ENCODE peak calls at places on chromosomes 1 and 21, in four cellular contexts. R is tibial artery, D is fibroblast of mammary gland, H is foreskin fibroblast. V is an unnamed sample.

GRCh38 chr1:10217748-10218441 is 7.5 kb downstream of the KIF1B start:
- DNase-seq in R (no peak), D (peak), H (no peak), V (no peak)

GRCh38 chr1:203268901-203269653 is 36.2 kb upstream of the BTG2 start:
- DNase-seq in R (no peak), D (peak), H (peak), V (no peak)

GRCh38 chr1:18884727-18885126 is 17.6 kb downstream of the ALDH4A1 start:
- DNase-seq in R (no peak), D (no peak), H (no peak), V (no peak)

GRCh38 chr1:55887103-55887712 is 672.0 kb upstream of the USP24 start:
- DNase-seq in R (no peak), D (no peak), H (no peak), V (no peak)

GRCh38 chr1:5238351-5239123 is 584.1 kb downstream of the AJAP1 start:
- DNase-seq in R (no peak), D (no peak), H (no peak), V (no peak)

GRCh38 chr1:225454733-225455132 is 26.9 kb upstream of the LBR start:
- DNase-seq in R (peak), D (peak), H (peak), V (peak)

GRCh38 chr1:32937061-32937460 is 27.5 kb downstream of the RNF19B start:
- DNase-seq in R (no peak), D (no peak), H (no peak), V (no peak)

GRCh38 chr1:247472035-247472434 is 14.1 kb upstream of the OR2B11 start:
- DNase-seq in R (no peak), D (no peak), H (no peak), V (no peak)

GRCh38 chr21:16159213-16159970 is 429.6 kb downstream of the USP25 start:
- DNase-seq in R (no peak), D (peak), H (peak), V (no peak)

DNA sequence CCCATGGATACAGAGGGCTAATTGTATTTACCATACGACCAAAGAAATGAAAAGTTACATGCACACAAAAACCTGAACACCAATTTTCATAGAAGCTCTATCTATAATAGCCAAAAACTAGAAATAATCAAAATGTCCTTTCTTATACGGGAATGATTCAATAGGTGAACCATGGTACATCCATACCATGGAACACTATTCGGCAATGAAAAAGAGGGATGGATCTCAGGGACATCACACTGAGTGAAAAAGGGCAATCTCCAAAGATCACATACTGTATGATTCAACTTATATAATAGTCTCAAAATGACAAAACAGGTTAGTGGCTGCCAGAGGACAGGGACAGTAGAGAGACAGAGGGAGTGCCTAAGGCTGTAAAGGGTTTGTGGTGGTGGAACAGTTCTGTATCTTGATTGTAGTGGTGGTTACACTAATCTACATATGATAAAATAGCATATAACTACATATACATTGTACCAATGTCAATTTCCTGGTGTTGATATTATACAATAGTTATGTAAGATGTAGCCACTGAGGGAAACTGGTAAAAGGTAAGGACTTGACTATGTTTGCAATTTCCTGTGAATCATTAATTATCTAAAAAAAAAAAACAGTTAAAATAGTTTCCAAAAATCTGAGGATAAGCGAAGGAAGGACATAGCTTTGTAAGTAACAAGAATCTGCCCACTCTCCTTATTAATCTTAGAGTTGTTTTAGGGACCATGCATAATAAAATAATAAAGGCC is 3.7 kb downstream of the RSBN1 start:
- DNase-seq in R (no peak), D (no peak), H (no peak), V (no peak)
- H3K4me3 ChIP-seq in R (no peak), D (no peak), H (no peak), V (no peak)

DNA sequence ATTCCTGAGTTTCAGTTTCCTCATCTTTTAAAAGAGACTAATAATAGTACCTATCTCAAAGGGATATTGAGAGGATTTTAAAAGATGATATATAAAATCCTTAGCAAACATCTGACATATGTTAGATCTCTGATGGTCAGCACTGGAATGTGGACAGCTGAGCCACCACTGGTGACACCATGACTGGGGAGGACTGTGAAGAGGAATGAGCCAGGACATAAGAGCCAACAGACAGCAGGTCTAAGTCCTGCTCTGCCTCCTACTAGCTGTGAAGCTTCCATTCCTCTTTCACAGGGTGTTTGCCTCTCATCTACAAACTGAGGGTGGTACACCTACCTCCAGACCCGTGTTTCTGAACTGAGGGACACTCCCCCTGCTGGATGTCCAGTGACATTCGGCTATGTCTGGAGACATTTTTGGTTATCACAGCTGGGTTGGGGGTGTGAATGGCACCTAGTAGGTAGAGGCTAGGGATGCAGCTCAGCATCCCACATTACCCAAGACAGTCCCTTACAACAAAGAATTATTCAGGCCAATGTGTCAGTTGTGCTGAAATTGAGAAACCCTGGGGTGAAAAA is 109.1 kb upstream of the OLIG2 start:
- DNase-seq in R (no peak), D (peak), H (no peak), V (no peak)
- H3K4me3 ChIP-seq in R (no peak), D (no peak), H (no peak), V (no peak)

DNA sequence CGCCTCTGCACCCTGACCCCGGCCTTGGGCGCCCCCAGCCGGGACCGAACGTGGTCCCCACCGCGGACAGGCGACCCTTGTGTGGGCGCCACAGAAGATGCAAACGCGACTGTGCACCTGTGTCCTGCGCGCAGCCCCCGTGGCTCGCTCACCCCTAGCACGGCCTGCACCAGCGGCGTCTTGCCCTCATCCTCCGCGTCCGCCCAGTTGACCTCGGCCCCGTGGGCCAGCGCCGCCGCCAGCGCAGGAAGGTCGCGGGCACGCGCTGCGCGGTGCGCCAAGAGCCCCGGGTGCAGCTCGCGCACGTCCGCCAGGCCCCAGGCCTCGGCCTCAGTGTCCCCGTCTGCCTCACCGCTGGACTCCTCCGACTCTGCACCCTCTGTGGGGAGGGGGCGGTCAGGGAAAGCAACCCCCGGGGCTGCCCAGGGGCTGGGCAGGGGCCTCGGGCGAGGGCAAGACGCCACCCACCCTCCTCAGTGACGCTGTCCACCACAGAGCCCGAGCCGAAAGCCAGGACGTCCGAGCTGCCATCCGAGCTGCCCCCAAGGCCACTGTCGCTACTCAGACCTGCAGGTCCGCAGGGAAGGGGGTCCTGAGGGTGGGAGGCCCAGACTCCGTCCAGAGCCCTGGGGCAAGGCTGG is 13.4 kb downstream of the ACAP3 start:
- DNase-seq in R (no peak), D (no peak), H (no peak), V (no peak)
- H3K4me3 ChIP-seq in R (no peak), D (no peak), H (no peak), V (no peak)

GRCh38 chr1:59976194-59977074 is 49.9 kb upstream of the CYP2J2 start:
- DNase-seq in R (peak), D (peak), H (peak), V (no peak)
- H3K4me3 ChIP-seq in R (no peak), D (no peak), H (no peak), V (no peak)

GRCh38 chr1:78339490-78339889 is 151.3 kb upstream of the PTGFR start:
- DNase-seq in R (no peak), D (peak), H (peak), V (peak)
- H3K4me3 ChIP-seq in R (no peak), D (no peak), H (no peak), V (no peak)

GRCh38 chr21:42486551-42486950 is 9.5 kb downstream of the RSPH1 start:
- DNase-seq in R (no peak), D (no peak), H (no peak), V (no peak)
- H3K4me3 ChIP-seq in R (no peak), D (no peak), H (no peak), V (no peak)

DNA sequence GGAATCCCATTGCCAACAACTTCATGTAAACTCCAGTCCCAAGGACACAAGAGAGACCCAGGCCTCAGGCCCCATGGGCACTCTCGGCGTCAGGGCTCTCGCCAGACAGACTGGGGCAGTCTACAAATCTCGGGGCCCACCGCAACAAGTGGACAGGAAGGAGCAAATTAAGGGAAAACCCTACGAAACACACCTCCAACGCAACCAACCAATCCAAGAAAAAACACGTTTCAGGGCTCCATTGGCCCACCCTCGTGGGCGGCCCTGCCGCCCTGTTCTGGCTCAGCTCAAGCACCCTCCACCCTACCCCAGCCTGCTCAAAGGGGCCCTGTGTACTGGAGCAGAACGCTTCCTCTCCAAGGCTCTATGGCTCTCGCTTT is 4.6 kb upstream of the ZNF678 start:
- DNase-seq in R (no peak), D (no peak), H (no peak), V (no peak)
- H3K4me3 ChIP-seq in R (no peak), D (no peak), H (no peak), V (no peak)

GRCh38 chr1:228376262-228376628 is 30.4 kb downstream of the TRIM11 start:
- DNase-seq in R (no peak), D (peak), H (no peak), V (no peak)

GRCh38 chr1:228379165-228379460 is 27.5 kb downstream of the TRIM11 start:
- DNase-seq in R (no peak), D (peak), H (no peak), V (no peak)

GRCh38 chr1:228376651-228377631 is 29.7 kb downstream of the TRIM11 start:
- DNase-seq in R (no peak), D (no peak), H (no peak), V (no peak)

GRCh38 chr1:228378453-228379164 is 28.0 kb downstream of the TRIM11 start:
- DNase-seq in R (peak), D (peak), H (peak), V (peak)

GRCh38 chr1:228377664-228378452 is 28.8 kb downstream of the TRIM11 start:
- DNase-seq in R (no peak), D (no peak), H (no peak), V (no peak)
- H3K4me3 ChIP-seq in R (peak), D (no peak), H (peak), V (peak)